ENCODE peak calls at places on chromosomes 3 and 15, in seven cellular contexts. Y is A549, T is PC-3, G is Panc1, R is GM23338, Z is SK-N-SH, V is uterus. A is an unnamed sample.

GRCh38 chr15:73822998-73823397 is 50.4 kb upstream of the TBC1D21 start:
- DNase-seq in Y (no peak), T (peak), G (no peak), R (peak), Z (no peak), V (no peak), A (peak)

GRCh38 chr15:83654379-83655236 is 685 bp downstream of the ADAMTSL3 start:
- DNase-seq in Y (no peak), T (peak), G (no peak), R (peak), Z (no peak), V (peak), A (no peak)

GRCh38 chr3:71428841-71429609 is 154.5 kb downstream of the FOXP1 start:
- DNase-seq in Y (no peak), T (no peak), G (no peak), R (no peak), Z (no peak), V (peak), A (peak)

GRCh38 chr3:23859012-23859743 is 53.4 kb downstream of the UBE2E1 start:
- DNase-seq in Y (no peak), T (peak), G (no peak), R (no peak), Z (no peak), V (no peak), A (peak)

GRCh38 chr3:72494076-72495000 is 353.9 kb downstream of the SHQ1 start:
- DNase-seq in Y (no peak), T (no peak), G (no peak), R (no peak), Z (no peak), V (no peak), A (peak)

GRCh38 chr15:79458491-79458890 is 26.4 kb downstream of the MINAR1 start:
- DNase-seq in Y (no peak), T (no peak), G (no peak), R (no peak), Z (no peak), V (no peak), A (no peak)

GRCh38 chr3:126118591-126118990 is 34.7 kb upstream of the SLC41A3 start:
- DNase-seq in Y (no peak), T (no peak), G (no peak), R (no peak), Z (no peak), V (no peak), A (no peak)

GRCh38 chr15:93026359-93026758 is 62.7 kb downstream of the RGMA start:
- DNase-seq in Y (no peak), T (no peak), G (no peak), R (no peak), Z (no peak), V (no peak), A (no peak)

GRCh38 chr3:8307545-8308110 is 194.0 kb upstream of the LMCD1 start:
- DNase-seq in Y (no peak), T (no peak), G (no peak), R (no peak), Z (no peak), V (no peak), A (no peak)

GRCh38 chr3:141366285-141367037 is 1.8 kb upstream of the ZBTB38 start:
- DNase-seq in Y (peak), T (peak), G (no peak), R (no peak), Z (no peak), V (peak), A (peak)

DNA sequence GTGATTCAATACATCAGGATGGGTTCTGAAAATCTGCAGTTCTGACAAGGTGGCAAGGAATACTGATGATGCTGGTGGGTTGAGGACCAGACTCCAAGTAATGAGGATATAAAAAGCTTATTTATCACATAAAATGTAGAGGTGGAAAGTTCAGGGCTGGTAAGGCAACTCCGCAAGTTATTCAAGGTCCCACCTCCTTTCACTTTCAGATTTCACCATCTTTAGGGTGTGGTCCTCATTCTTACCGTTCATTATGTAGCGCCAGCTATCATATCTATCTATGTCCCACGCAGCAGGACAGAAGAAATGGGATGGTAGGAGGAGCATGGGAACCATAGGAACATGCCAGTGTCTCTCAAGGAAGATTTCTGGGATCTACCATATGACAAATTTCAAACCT is 80.3 kb downstream of the IL1RAP start:
- DNase-seq in Y (no peak), T (no peak), G (no peak), R (no peak), Z (no peak), V (no peak), A (no peak)
- H3K4me3 ChIP-seq in Y (no peak), T (no peak), G (no peak), R (no peak), Z (no peak), V (no peak), A (no peak)

GRCh38 chr3:139521144-139521543 is 18.4 kb downstream of the RBP1 start:
- DNase-seq in Y (no peak), T (no peak), G (no peak), R (no peak), Z (no peak), V (no peak), A (no peak)

GRCh38 chr3:139521811-139522210 is 17.7 kb downstream of the RBP1 start:
- DNase-seq in Y (no peak), T (no peak), G (no peak), R (no peak), Z (no peak), V (no peak), A (no peak)

GRCh38 chr3:139518926-139519842 is 20.4 kb downstream of the RBP1 start:
- DNase-seq in Y (no peak), T (no peak), G (no peak), R (no peak), Z (no peak), V (no peak), A (no peak)

GRCh38 chr3:139518296-139518695 is 21.2 kb downstream of the RBP1 start:
- DNase-seq in Y (no peak), T (no peak), G (no peak), R (no peak), Z (no peak), V (no peak), A (no peak)

GRCh38 chr3:139520028-139520737 is 19.4 kb downstream of the RBP1 start:
- DNase-seq in Y (peak), T (peak), G (no peak), R (peak), Z (no peak), V (no peak), A (peak)
- TF ChIP-seq CTCF in Y (no peak), T (peak), G (peak), R (peak), Z (peak), V (peak), A (peak)

GRCh38 chr3:151775314-151776258 is 38.3 kb upstream of the AADAC start:
- DNase-seq in Y (no peak), T (no peak), G (no peak), R (no peak), Z (no peak), V (no peak), A (no peak)

GRCh38 chr3:151774235-151774634 is 39.7 kb upstream of the AADAC start:
- DNase-seq in Y (no peak), T (no peak), G (no peak), R (no peak), Z (no peak), V (no peak), A (no peak)

GRCh38 chr3:151774910-151775309 is 39.0 kb upstream of the AADAC start:
- DNase-seq in Y (peak), T (no peak), G (no peak), R (no peak), Z (no peak), V (no peak), A (no peak)

GRCh38 chr3:151770941-151771340 is 37.2 kb downstream of the AADACL2 start:
- DNase-seq in Y (peak), T (peak), G (no peak), R (no peak), Z (no peak), V (peak), A (peak)

DNA sequence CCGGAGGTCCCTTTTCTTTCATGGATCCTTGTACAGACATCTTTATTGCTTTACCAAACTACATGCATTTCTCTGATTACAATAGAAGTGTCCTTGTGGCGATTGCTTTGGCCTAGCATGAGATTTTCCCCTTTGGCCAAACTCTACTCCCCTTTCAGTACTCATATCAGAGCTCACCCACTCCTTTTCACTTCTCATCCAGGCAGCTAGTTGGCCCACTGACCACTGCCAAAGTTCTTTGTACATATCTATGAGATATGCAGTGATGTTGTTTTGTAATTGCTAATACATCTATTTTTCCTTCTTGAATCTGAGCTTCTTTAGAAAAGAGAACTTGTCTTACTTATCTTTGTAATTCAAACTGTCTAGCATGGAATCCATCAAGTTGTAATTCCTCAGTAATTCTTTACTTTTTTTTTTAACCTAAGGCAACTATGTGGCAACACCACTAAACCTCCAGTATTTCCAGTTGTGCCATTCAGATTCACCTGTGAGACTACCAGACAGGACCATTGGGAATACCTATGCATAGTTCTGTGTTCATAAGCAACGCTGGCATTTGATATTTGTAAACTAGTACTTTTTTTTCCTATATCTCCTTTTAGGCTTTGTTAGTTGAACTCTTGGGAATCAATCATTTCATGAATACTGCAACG is 39.2 kb downstream of the AADACL2 start:
- DNase-seq in Y (no peak), T (no peak), G (no peak), R (no peak), Z (no peak), V (no peak), A (no peak)
- H3K4me3 ChIP-seq in Y (peak), T (no peak), G (no peak), R (no peak), Z (no peak), V (no peak), A (no peak)

GRCh38 chr3:174949523-174949922 is 90.4 kb downstream of the NAALADL2 start:
- DNase-seq in Y (peak), T (peak), G (no peak), R (no peak), Z (no peak), V (no peak), A (peak)
- TF ChIP-seq CTCF in Y (no peak), T (no peak), G (no peak), R (no peak), Z (no peak), V (no peak), A (no peak)

GRCh38 chr15:31357148-31357547 is 30.5 kb downstream of the KLF13 start:
- DNase-seq in Y (no peak), T (no peak), G (no peak), R (no peak), Z (no peak), V (no peak), A (no peak)
- H3K4me3 ChIP-seq in Y (no peak), T (no peak), G (no peak), R (no peak), Z (no peak), V (no peak), A (no peak)

GRCh38 chr3:109143646-109144045 is 7.1 kb downstream of the C3orf85 start:
- DNase-seq in Y (no peak), T (no peak), G (no peak), R (no peak), Z (no peak), V (no peak), A (no peak)

GRCh38 chr3:109136533-109136932 is at the start of gene C3orf85:
- DNase-seq in Y (no peak), T (no peak), G (no peak), R (no peak), Z (no peak), V (no peak), A (no peak)

GRCh38 chr3:109132801-109133473 is 3.6 kb upstream of the C3orf85 start:
- DNase-seq in Y (peak), T (peak), G (no peak), R (no peak), Z (no peak), V (no peak), A (peak)

GRCh38 chr3:109137766-109138165 is 1.2 kb downstream of the C3orf85 start:
- DNase-seq in Y (no peak), T (no peak), G (no peak), R (peak), Z (no peak), V (no peak), A (no peak)
- TF ChIP-seq CTCF in Y (no peak), T (no peak), G (no peak), R (no peak), Z (no peak), V (no peak), A (no peak)

DNA sequence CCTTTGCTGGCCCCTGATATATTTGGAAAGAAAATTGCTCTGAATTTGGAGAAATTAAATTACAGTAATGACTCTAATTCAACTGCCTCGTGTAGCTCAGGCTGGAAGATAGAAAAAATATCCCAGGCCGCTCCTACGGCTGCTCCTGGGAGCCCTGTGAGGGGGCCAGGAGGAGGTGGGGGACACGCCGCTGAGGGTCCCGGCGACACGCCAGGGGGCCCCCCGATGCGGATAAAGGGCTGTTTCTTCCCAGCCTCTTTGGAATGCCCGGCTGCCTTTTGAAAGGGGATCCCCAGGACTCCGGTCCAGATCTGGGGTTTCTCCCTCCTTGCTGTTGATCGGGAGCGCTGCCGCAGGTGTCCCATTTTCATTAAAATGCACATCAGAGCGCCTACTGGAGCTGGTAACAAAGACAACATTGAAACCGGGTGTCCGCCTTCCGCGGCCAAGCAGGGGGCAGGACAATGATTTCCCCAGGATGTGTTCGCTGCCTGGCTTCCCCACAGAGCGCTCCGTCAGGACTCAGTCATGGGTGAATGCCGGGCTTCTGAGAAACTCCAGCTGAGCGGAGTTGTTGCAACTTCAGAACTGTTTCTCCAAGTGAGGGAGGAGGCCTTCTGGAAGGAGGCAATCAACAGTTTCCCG is 200.1 kb upstream of the KBTBD8 start:
- DNase-seq in Y (no peak), T (no peak), G (no peak), R (peak), Z (no peak), V (no peak), A (peak)
- H3K4me3 ChIP-seq in Y (no peak), T (no peak), G (no peak), R (peak), Z (no peak), V (no peak), A (no peak)

GRCh38 chr15:64740361-64741170 is 34.8 kb downstream of the RBPMS2 start:
- DNase-seq in Y (peak), T (peak), G (no peak), R (no peak), Z (peak), V (peak), A (peak)
- TF ChIP-seq CTCF in Y (no peak), T (peak), G (no peak), R (no peak), Z (peak), V (peak), A (peak)

GRCh38 chr15:72507402-72507801 is 33.3 kb downstream of the ARIH1 start:
- DNase-seq in Y (no peak), T (no peak), G (no peak), R (no peak), Z (no peak), V (no peak), A (no peak)

GRCh38 chr15:72497402-72497801 is 23.3 kb downstream of the ARIH1 start:
- DNase-seq in Y (no peak), T (no peak), G (no peak), R (no peak), Z (no peak), V (no peak), A (no peak)

GRCh38 chr15:72503147-72503546 is 29.0 kb downstream of the ARIH1 start:
- DNase-seq in Y (no peak), T (no peak), G (no peak), R (no peak), Z (no peak), V (no peak), A (no peak)

GRCh38 chr15:72496783-72497182 is 22.7 kb downstream of the ARIH1 start:
- DNase-seq in Y (no peak), T (no peak), G (no peak), R (no peak), Z (no peak), V (no peak), A (no peak)

DNA sequence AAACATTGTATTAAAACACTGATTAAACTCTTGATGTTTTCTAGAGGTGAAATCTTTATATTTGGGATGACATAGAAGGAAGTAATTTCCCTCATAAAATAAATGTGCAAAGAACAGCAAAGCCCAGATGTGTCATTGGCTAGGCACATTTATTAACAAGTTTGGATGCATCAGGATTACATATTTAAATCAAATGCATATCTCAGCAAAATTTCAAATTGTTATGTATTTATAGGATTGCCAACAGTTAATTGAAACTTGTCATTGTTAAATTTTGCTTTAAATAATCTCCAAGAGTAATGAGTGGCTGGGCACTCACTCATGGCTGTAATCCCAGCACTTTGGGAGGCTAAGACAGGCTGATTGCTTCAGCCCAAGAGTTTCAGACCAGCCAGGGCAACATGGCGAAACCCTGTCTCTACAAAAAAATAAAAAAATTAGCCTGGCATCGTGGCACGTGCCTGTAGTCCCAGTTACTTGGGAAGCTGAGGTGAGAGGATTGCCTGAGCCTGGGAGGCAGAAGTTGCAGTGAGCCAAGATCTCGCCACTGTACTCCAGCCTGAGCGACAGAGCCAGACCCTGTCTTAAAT is 28.2 kb downstream of the ARIH1 start:
- DNase-seq in Y (no peak), T (no peak), G (no peak), R (no peak), Z (no peak), V (no peak), A (no peak)
- H3K4me3 ChIP-seq in Y (no peak), T (no peak), G (no peak), R (no peak), Z (no peak), V (no peak), A (no peak)